ENCODE peak calls at places on chromosomes 13 and 19, in nine cellular contexts. C is MV-4-11; W is bronchial epithelial cell; H is ELF-1; D is AG09309; E is GM13977; N is neuronal stem cell; I is dermis microvascular lymphatic vessel endothelial cell; K is activated gamma-delta T cell treated with anti-CD3 and anti-CD28 coated beads, Interleukin-2, amount 50 U/mL, for 16 hours. Z is an unnamed sample.

GRCh38 chr19:52248256-52248655 is 21.1 kb upstream of the ZNF766 start:
- DNase-seq in D (peak), C (peak), I (peak), N (no peak), E (no peak), H (peak), W (no peak), K (peak), Z (peak)

GRCh38 chr13:84683448-84683847 is 801.2 kb upstream of the SLITRK1 start:
- DNase-seq in W (no peak), H (no peak), I (no peak), C (no peak), D (no peak), K (no peak), E (no peak), N (no peak), Z (no peak)

GRCh38 chr19:42563352-42564210 is 31.1 kb downstream of the CEACAM8 start:
- DNase-seq in E (peak), H (peak), K (no peak), I (peak), D (peak), W (peak), C (peak), N (peak), Z (peak)

GRCh38 chr19:48466571-48467325 is 2.4 kb upstream of the CYTH2 start:
- DNase-seq in E (no peak), N (no peak), I (no peak), W (peak), D (peak), K (no peak), H (no peak), C (no peak), Z (no peak)

GRCh38 chr19:6373096-6373812 is 660 bp downstream of the ALKBH7 start:
- DNase-seq in N (peak), K (peak), C (peak), D (peak), I (peak), W (peak), E (peak), H (peak), Z (peak)

GRCh38 chr19:8476524-8476923 is 25.9 kb downstream of the PRAM1 start:
- DNase-seq in D (no peak), W (no peak), I (no peak), C (no peak), K (no peak), H (no peak), E (no peak), N (no peak), Z (no peak)

GRCh38 chr13:71524245-71525002 is 342.6 kb downstream of the DACH1 start:
- DNase-seq in D (no peak), E (no peak), I (no peak), H (no peak), C (no peak), N (no peak), W (no peak), K (no peak), Z (peak)

GRCh38 chr13:112671359-112671758 is 18.5 kb upstream of the ATP11A start:
- DNase-seq in W (no peak), C (no peak), E (no peak), I (no peak), K (no peak), N (no peak), H (no peak), D (no peak), Z (no peak)

GRCh38 chr13:113923376-113924063 is 50.4 kb downstream of the C13orf46 start:
- DNase-seq in K (no peak), E (no peak), N (no peak), W (no peak), H (no peak), C (no peak), D (no peak), I (no peak), Z (no peak)

GRCh38 chr13:36819064-36819810 is at the start of gene RFXAP:
- DNase-seq in I (peak), W (peak), D (peak), K (peak), H (peak), N (peak), E (peak), C (peak), Z (peak)

GRCh38 chr19:57566396-57567256 is 7.0 kb upstream of the ZNF550 start:
- DNase-seq in I (peak), D (no peak), K (no peak), E (no peak), W (peak), H (no peak), N (no peak), C (peak), Z (peak)

GRCh38 chr19:14081797-14082674 is 3.5 kb downstream of the C19orf67 start:
- DNase-seq in H (no peak), E (peak), K (no peak), W (peak), I (no peak), N (no peak), C (no peak), D (no peak), Z (no peak)

GRCh38 chr19:41541990-41542584 is 33.9 kb upstream of the CEACAM21 start:
- DNase-seq in D (no peak), I (peak), N (peak), E (no peak), K (peak), C (peak), H (peak), W (peak), Z (no peak)

GRCh38 chr19:19597809-19598306 is 20.6 kb downstream of the PBX4 start:
- DNase-seq in C (peak), W (no peak), N (no peak), D (no peak), H (no peak), I (peak), K (no peak), E (peak), Z (no peak)

GRCh38 chr13:102948006-102948405 is 102.2 kb downstream of the ERCC5 start:
- DNase-seq in H (no peak), K (no peak), N (peak), I (no peak), E (no peak), W (no peak), D (no peak), C (peak), Z (no peak)

GRCh38 chr13:111359237-111359915 is 38.9 kb downstream of the TEX29 start:
- DNase-seq in C (no peak), W (no peak), D (no peak), H (peak), K (no peak), I (no peak), N (peak), E (no peak), Z (no peak)

GRCh38 chr19:10737680-10738079 is 19.8 kb downstream of the DNM2 start:
- DNase-seq in D (no peak), W (no peak), N (no peak), I (no peak), K (no peak), H (no peak), C (no peak), E (no peak), Z (no peak)

GRCh38 chr19:5138606-5139594 is 170.0 kb downstream of the KDM4B start:
- DNase-seq in I (no peak), N (no peak), H (no peak), E (peak), W (peak), D (peak), K (peak), C (peak), Z (no peak)

GRCh38 chr13:41546372-41547252 is 89.3 kb downstream of the RGCC start:
- DNase-seq in E (peak), N (no peak), K (no peak), W (peak), I (no peak), H (no peak), D (peak), C (peak), Z (no peak)

GRCh38 chr13:71798723-71799122 is 68.3 kb downstream of the DACH1 start:
- DNase-seq in N (no peak), I (no peak), E (no peak), K (no peak), W (no peak), C (no peak), D (no peak), H (peak), Z (no peak)

GRCh38 chr19:1214862-1215731 is 9.5 kb downstream of the STK11 start:
- DNase-seq in D (no peak), K (no peak), I (no peak), C (no peak), N (no peak), E (no peak), H (no peak), W (peak), Z (no peak)

GRCh38 chr13:101640797-101641400 is 188.4 kb downstream of the ITGBL1 start:
- DNase-seq in E (no peak), N (no peak), K (no peak), I (no peak), H (no peak), C (no peak), W (peak), D (peak), Z (no peak)

GRCh38 chr13:35600137-35600536 is 123.6 kb upstream of the MAB21L1 start:
- DNase-seq in I (no peak), W (peak), N (no peak), K (no peak), D (no peak), E (no peak), H (no peak), C (no peak), Z (no peak)

GRCh38 chr13:99979453-99980200 is 2.0 kb upstream of the ZIC2 start:
- DNase-seq in I (no peak), H (peak), E (no peak), K (no peak), W (no peak), N (no peak), C (no peak), D (no peak), Z (peak)

GRCh38 chr19:8023371-8023770 is 17.9 kb upstream of the ELAVL1 start:
- DNase-seq in C (no peak), I (no peak), D (no peak), W (no peak), H (no peak), E (no peak), K (no peak), N (no peak), Z (no peak)

GRCh38 chr19:1360818-1361461 is 22.8 kb upstream of the NDUFS7 start:
- DNase-seq in D (peak), E (no peak), C (peak), H (peak), N (no peak), I (no peak), W (peak), K (no peak), Z (no peak)

GRCh38 chr19:16593181-16593580 is 21.0 kb upstream of the SLC35E1 start:
- DNase-seq in D (no peak), H (no peak), I (no peak), E (peak), K (no peak), N (no peak), C (no peak), W (no peak), Z (no peak)